ENCODE peak calls at places on chromosomes 12 and 14, in ten cellular contexts. I, R, M, C, V, H, X, E, K and T are unnamed samples.

GRCh38 chr12:81212996-81213696 is 135.3 kb downstream of the ACSS3 start:
- DNase-seq in I (no peak), R (no peak), M (no peak), C (no peak), V (no peak), H (no peak), X (no peak), E (no peak), K (no peak), T (no peak)

GRCh38 chr12:29734299-29734698 is 49.4 kb downstream of the TMTC1 start:
- DNase-seq in I (no peak), R (no peak), M (no peak), C (no peak), V (no peak), H (no peak), X (no peak), E (no peak), K (no peak), T (no peak)

GRCh38 chr12:45327823-45328383 is 112.0 kb downstream of the ANO6 start:
- DNase-seq in I (no peak), R (peak), M (no peak), C (no peak), V (no peak), H (no peak), X (no peak), E (no peak), K (no peak), T (no peak)

GRCh38 chr12:125889742-125890141 is 824.5 kb downstream of the AACS start:
- DNase-seq in I (no peak), R (no peak), M (no peak), C (no peak), V (no peak), H (no peak), X (no peak), E (no peak), K (no peak), T (no peak)

GRCh38 chr14:54221971-54222370 is 174.8 kb upstream of the CDKN3 start:
- DNase-seq in I (no peak), R (no peak), M (no peak), C (peak), V (no peak), H (no peak), X (no peak), E (no peak), K (no peak), T (no peak)

GRCh38 chr14:26820101-26820500 is 222.3 kb upstream of the NOVA1 start:
- DNase-seq in I (no peak), R (peak), M (no peak), C (no peak), V (no peak), H (no peak), X (no peak), E (no peak), K (no peak), T (no peak)

GRCh38 chr12:46046436-46046835 is 56.1 kb upstream of the SCAF11 start:
- DNase-seq in I (no peak), R (no peak), M (no peak), C (no peak), V (no peak), H (no peak), X (no peak), E (no peak), K (no peak), T (no peak)

GRCh38 chr12:38385492-38385864 is 68.9 kb downstream of the ALG10B start:
- DNase-seq in I (no peak), R (no peak), M (no peak), C (no peak), V (no peak), H (no peak), X (no peak), E (no peak), K (no peak), T (no peak)

GRCh38 chr12:116927244-116927940 is 16.6 kb downstream of the FBXW8 start:
- DNase-seq in I (no peak), R (no peak), M (no peak), C (no peak), V (no peak), H (no peak), X (no peak), E (no peak), K (no peak), T (no peak)

GRCh38 chr12:111274820-111275219 is 94.1 kb downstream of the PHETA1 start:
- DNase-seq in I (peak), R (no peak), M (no peak), C (no peak), V (no peak), H (no peak), X (peak), E (no peak), K (no peak), T (no peak)

GRCh38 chr14:104970231-104971068 is 7.7 kb downstream of the AHNAK2 start:
- DNase-seq in I (peak), R (peak), M (no peak), C (peak), V (no peak), H (no peak), X (peak), E (no peak), K (no peak), T (peak)